ENCODE peak calls at places on chromosomes 6 and 20, in seven cellular contexts. One of them, this sample, is unnamed.

GRCh38 chr20:23200914-23201313 is 114.8 kb upstream of the CD93 start:
- DNase-seq in HCT116: peak
- DNase-seq in endothelial cell of umbilical vein: no peak
- DNase-seq in small intestine: peak
- DNase-seq in heart right ventricle: peak
- DNase-seq in tibial nerve: no peak
- DNase-seq in CD8-positive, alpha-beta memory T cell: no peak
- DNase-seq in this sample: no peak

GRCh38 chr6:166364480-166364879 is 18.3 kb downstream of the MPC1 start:
- DNase-seq in HCT116: no peak
- DNase-seq in CD8-positive, alpha-beta memory T cell: no peak
- DNase-seq in endothelial cell of umbilical vein: no peak
- DNase-seq in tibial nerve: no peak
- DNase-seq in heart right ventricle: peak
- DNase-seq in small intestine: no peak
- DNase-seq in this sample: no peak

GRCh38 chr6:109257494-109257893 is 124.8 kb downstream of the CD164 start:
- DNase-seq in heart right ventricle: no peak
- DNase-seq in small intestine: no peak
- DNase-seq in CD8-positive, alpha-beta memory T cell: no peak
- DNase-seq in endothelial cell of umbilical vein: no peak
- DNase-seq in HCT116: no peak
- DNase-seq in tibial nerve: no peak
- DNase-seq in this sample: no peak

GRCh38 chr6:13767121-13767794 is 47.1 kb downstream of the MCUR1 start:
- DNase-seq in HCT116: no peak
- DNase-seq in CD8-positive, alpha-beta memory T cell: peak
- DNase-seq in small intestine: no peak
- DNase-seq in endothelial cell of umbilical vein: peak
- DNase-seq in tibial nerve: peak
- DNase-seq in heart right ventricle: peak
- DNase-seq in this sample: no peak

GRCh38 chr6:129050086-129050485 is 167.1 kb downstream of the LAMA2 start:
- DNase-seq in tibial nerve: no peak
- DNase-seq in CD8-positive, alpha-beta memory T cell: no peak
- DNase-seq in HCT116: no peak
- DNase-seq in heart right ventricle: no peak
- DNase-seq in endothelial cell of umbilical vein: no peak
- DNase-seq in small intestine: no peak
- DNase-seq in this sample: no peak

GRCh38 chr20:17721802-17722486 is 22.2 kb downstream of the BANF2 start:
- DNase-seq in HCT116: peak
- DNase-seq in heart right ventricle: no peak
- DNase-seq in tibial nerve: no peak
- DNase-seq in small intestine: peak
- DNase-seq in CD8-positive, alpha-beta memory T cell: no peak
- DNase-seq in endothelial cell of umbilical vein: no peak
- DNase-seq in this sample: no peak

GRCh38 chr20:62887860-62888239 is 26.2 kb upstream of the TCFL5 start:
- DNase-seq in heart right ventricle: no peak
- DNase-seq in CD8-positive, alpha-beta memory T cell: no peak
- DNase-seq in HCT116: no peak
- DNase-seq in tibial nerve: no peak
- DNase-seq in endothelial cell of umbilical vein: no peak
- DNase-seq in small intestine: no peak
- DNase-seq in this sample: no peak

GRCh38 chr6:111477481-111477938 is 5.5 kb downstream of the REV3L start:
- DNase-seq in small intestine: no peak
- DNase-seq in CD8-positive, alpha-beta memory T cell: no peak
- DNase-seq in endothelial cell of umbilical vein: no peak
- DNase-seq in HCT116: no peak
- DNase-seq in tibial nerve: no peak
- DNase-seq in heart right ventricle: no peak
- DNase-seq in this sample: no peak

GRCh38 chr6:15874821-15875220 is 212.0 kb upstream of the DTNBP1 start:
- DNase-seq in CD8-positive, alpha-beta memory T cell: no peak
- DNase-seq in HCT116: no peak
- DNase-seq in endothelial cell of umbilical vein: no peak
- DNase-seq in heart right ventricle: no peak
- DNase-seq in tibial nerve: no peak
- DNase-seq in small intestine: no peak
- DNase-seq in this sample: no peak

GRCh38 chr6:32132110-32132509 is 2.0 kb upstream of the FKBPL start:
- DNase-seq in HCT116: no peak
- DNase-seq in heart right ventricle: no peak
- DNase-seq in endothelial cell of umbilical vein: no peak
- DNase-seq in CD8-positive, alpha-beta memory T cell: no peak
- DNase-seq in small intestine: no peak
- DNase-seq in tibial nerve: no peak
- DNase-seq in this sample: no peak

GRCh38 chr20:51400051-51400926 is 142.2 kb downstream of the NFATC2 start:
- DNase-seq in tibial nerve: no peak
- DNase-seq in endothelial cell of umbilical vein: no peak
- DNase-seq in CD8-positive, alpha-beta memory T cell: peak
- DNase-seq in HCT116: no peak
- DNase-seq in heart right ventricle: no peak
- DNase-seq in small intestine: peak
- DNase-seq in this sample: no peak

GRCh38 chr20:10131612-10132345 is 86.9 kb upstream of the SNAP25 start:
- DNase-seq in CD8-positive, alpha-beta memory T cell: no peak
- DNase-seq in HCT116: no peak
- DNase-seq in heart right ventricle: peak
- DNase-seq in endothelial cell of umbilical vein: no peak
- DNase-seq in small intestine: no peak
- DNase-seq in tibial nerve: no peak
- DNase-seq in this sample: no peak

GRCh38 chr6:3617192-3617631 is 134.3 kb downstream of the PXDC1 start:
- DNase-seq in heart right ventricle: no peak
- DNase-seq in tibial nerve: no peak
- DNase-seq in HCT116: no peak
- DNase-seq in endothelial cell of umbilical vein: no peak
- DNase-seq in small intestine: no peak
- DNase-seq in CD8-positive, alpha-beta memory T cell: no peak
- DNase-seq in this sample: no peak

GRCh38 chr6:116265081-116265829 is 11.4 kb upstream of the TSPYL4 start:
- DNase-seq in heart right ventricle: no peak
- DNase-seq in tibial nerve: no peak
- DNase-seq in endothelial cell of umbilical vein: no peak
- DNase-seq in CD8-positive, alpha-beta memory T cell: no peak
- DNase-seq in HCT116: no peak
- DNase-seq in small intestine: peak
- DNase-seq in this sample: peak

GRCh38 chr6:98067375-98067774 is 767.0 kb upstream of the POU3F2 start:
- DNase-seq in CD8-positive, alpha-beta memory T cell: no peak
- DNase-seq in heart right ventricle: no peak
- DNase-seq in HCT116: no peak
- DNase-seq in tibial nerve: no peak
- DNase-seq in endothelial cell of umbilical vein: no peak
- DNase-seq in small intestine: no peak
- DNase-seq in this sample: no peak

GRCh38 chr20:57772349-57772964 is 62.6 kb upstream of the PMEPA1 start:
- DNase-seq in small intestine: no peak
- DNase-seq in heart right ventricle: no peak
- DNase-seq in HCT116: no peak
- DNase-seq in tibial nerve: no peak
- DNase-seq in endothelial cell of umbilical vein: peak
- DNase-seq in CD8-positive, alpha-beta memory T cell: no peak
- DNase-seq in this sample: peak

GRCh38 chr6:169185692-169186485 is 67.8 kb downstream of the THBS2 start:
- DNase-seq in endothelial cell of umbilical vein: no peak
- DNase-seq in HCT116: no peak
- DNase-seq in CD8-positive, alpha-beta memory T cell: no peak
- DNase-seq in tibial nerve: no peak
- DNase-seq in small intestine: no peak
- DNase-seq in heart right ventricle: no peak
- DNase-seq in this sample: no peak

GRCh38 chr6:168131464-168132415 is 52.7 kb upstream of the FRMD1 start:
- DNase-seq in heart right ventricle: no peak
- DNase-seq in CD8-positive, alpha-beta memory T cell: no peak
- DNase-seq in HCT116: no peak
- DNase-seq in endothelial cell of umbilical vein: no peak
- DNase-seq in small intestine: no peak
- DNase-seq in tibial nerve: no peak
- DNase-seq in this sample: no peak

GRCh38 chr6:80956898-80957297 is 795.6 kb downstream of the TENT5A start:
- DNase-seq in endothelial cell of umbilical vein: peak
- DNase-seq in HCT116: no peak
- DNase-seq in small intestine: no peak
- DNase-seq in CD8-positive, alpha-beta memory T cell: no peak
- DNase-seq in heart right ventricle: no peak
- DNase-seq in tibial nerve: no peak
- DNase-seq in this sample: no peak

GRCh38 chr6:158836625-158837311 is 17.6 kb upstream of the EZR start:
- DNase-seq in CD8-positive, alpha-beta memory T cell: no peak
- DNase-seq in tibial nerve: no peak
- DNase-seq in HCT116: no peak
- DNase-seq in heart right ventricle: no peak
- DNase-seq in small intestine: no peak
- DNase-seq in endothelial cell of umbilical vein: no peak
- DNase-seq in this sample: no peak

GRCh38 chr20:39849664-39850063 is 839.4 kb downstream of the MAFB start:
- DNase-seq in small intestine: peak
- DNase-seq in HCT116: no peak
- DNase-seq in tibial nerve: peak
- DNase-seq in endothelial cell of umbilical vein: peak
- DNase-seq in heart right ventricle: peak
- DNase-seq in CD8-positive, alpha-beta memory T cell: no peak
- DNase-seq in this sample: no peak

GRCh38 chr6:52496609-52497008 is 76.5 kb downstream of the EFHC1 start:
- DNase-seq in endothelial cell of umbilical vein: no peak
- DNase-seq in heart right ventricle: no peak
- DNase-seq in tibial nerve: no peak
- DNase-seq in HCT116: no peak
- DNase-seq in CD8-positive, alpha-beta memory T cell: no peak
- DNase-seq in small intestine: no peak
- DNase-seq in this sample: no peak

GRCh38 chr6:35016417-35017221 is 124.5 kb downstream of the TCP11 start:
- DNase-seq in heart right ventricle: peak
- DNase-seq in CD8-positive, alpha-beta memory T cell: no peak
- DNase-seq in endothelial cell of umbilical vein: peak
- DNase-seq in tibial nerve: no peak
- DNase-seq in HCT116: no peak
- DNase-seq in small intestine: no peak
- DNase-seq in this sample: no peak

GRCh38 chr6:132446136-132446535 is 44.9 kb upstream of the MOXD1 start:
- DNase-seq in HCT116: no peak
- DNase-seq in heart right ventricle: no peak
- DNase-seq in CD8-positive, alpha-beta memory T cell: no peak
- DNase-seq in small intestine: no peak
- DNase-seq in tibial nerve: no peak
- DNase-seq in endothelial cell of umbilical vein: no peak
- DNase-seq in this sample: no peak
- H3K4me3 ChIP-seq in HCT116: no peak
- H3K4me3 ChIP-seq in heart right ventricle: no peak
- H3K4me3 ChIP-seq in CD8-positive, alpha-beta memory T cell: no peak
- H3K4me3 ChIP-seq in small intestine: no peak
- H3K4me3 ChIP-seq in tibial nerve: no peak
- H3K4me3 ChIP-seq in endothelial cell of umbilical vein: no peak
- H3K4me3 ChIP-seq in this sample: no peak

GRCh38 chr6:156992396-156992795 is 215.2 kb downstream of the ARID1B start:
- DNase-seq in small intestine: no peak
- DNase-seq in CD8-positive, alpha-beta memory T cell: no peak
- DNase-seq in endothelial cell of umbilical vein: no peak
- DNase-seq in heart right ventricle: peak
- DNase-seq in HCT116: no peak
- DNase-seq in tibial nerve: no peak
- DNase-seq in this sample: no peak
- H3K4me3 ChIP-seq in small intestine: no peak
- H3K4me3 ChIP-seq in CD8-positive, alpha-beta memory T cell: no peak
- H3K4me3 ChIP-seq in endothelial cell of umbilical vein: no peak
- H3K4me3 ChIP-seq in heart right ventricle: no peak
- H3K4me3 ChIP-seq in HCT116: no peak
- H3K4me3 ChIP-seq in tibial nerve: no peak
- H3K4me3 ChIP-seq in this sample: no peak

DNA sequence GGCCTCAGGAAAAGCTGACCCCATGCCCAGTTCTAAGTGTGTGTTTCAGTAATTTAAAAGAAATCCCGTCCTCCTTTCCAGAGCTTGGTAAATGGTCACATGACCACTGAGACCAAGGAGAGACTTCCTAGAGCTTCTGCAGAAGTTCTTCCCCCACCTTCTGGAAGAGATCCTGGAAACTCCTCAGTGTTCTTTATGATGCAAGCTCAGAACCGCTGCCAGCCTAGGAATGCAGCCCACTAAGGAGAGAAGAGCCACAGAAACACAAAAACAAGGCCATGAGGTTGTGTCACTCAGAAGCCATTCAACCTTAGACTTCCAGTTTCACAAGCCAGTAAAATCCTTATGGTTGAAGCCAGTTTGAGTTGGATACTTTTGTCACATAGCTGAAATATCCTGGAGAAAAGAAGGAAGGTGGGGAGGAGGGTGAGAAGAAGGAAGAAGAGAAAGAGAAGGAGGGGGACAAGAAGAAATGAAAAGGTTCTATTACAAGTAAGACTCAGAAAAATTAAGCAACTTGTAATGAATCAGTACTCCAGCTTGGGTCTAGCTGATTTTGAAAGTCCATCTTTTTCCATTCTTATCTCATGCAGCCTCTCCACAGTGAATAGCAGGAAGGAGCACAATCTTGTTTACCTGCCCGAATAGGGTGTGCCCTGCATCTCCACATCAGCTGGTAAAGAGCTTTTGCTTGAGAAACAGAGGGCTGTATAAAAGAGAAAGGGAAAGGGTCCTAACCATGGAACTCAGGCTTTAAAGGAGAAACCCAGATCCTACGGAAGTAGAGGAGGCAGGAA is 348.6 kb downstream of the TPBG start:
- DNase-seq in CD8-positive, alpha-beta memory T cell: no peak
- DNase-seq in heart right ventricle: peak
- DNase-seq in small intestine: no peak
- DNase-seq in endothelial cell of umbilical vein: no peak
- DNase-seq in HCT116: no peak
- DNase-seq in tibial nerve: peak
- DNase-seq in this sample: no peak
- H3K4me3 ChIP-seq in CD8-positive, alpha-beta memory T cell: no peak
- H3K4me3 ChIP-seq in heart right ventricle: no peak
- H3K4me3 ChIP-seq in small intestine: no peak
- H3K4me3 ChIP-seq in endothelial cell of umbilical vein: no peak
- H3K4me3 ChIP-seq in HCT116: no peak
- H3K4me3 ChIP-seq in tibial nerve: no peak
- H3K4me3 ChIP-seq in this sample: no peak

GRCh38 chr6:5149891-5150290 is 64.8 kb downstream of the PPP1R3G start:
- DNase-seq in endothelial cell of umbilical vein: no peak
- DNase-seq in heart right ventricle: no peak
- DNase-seq in HCT116: no peak
- DNase-seq in small intestine: no peak
- DNase-seq in tibial nerve: no peak
- DNase-seq in CD8-positive, alpha-beta memory T cell: no peak
- DNase-seq in this sample: no peak
- H3K4me3 ChIP-seq in endothelial cell of umbilical vein: no peak
- H3K4me3 ChIP-seq in heart right ventricle: no peak
- H3K4me3 ChIP-seq in HCT116: no peak
- H3K4me3 ChIP-seq in small intestine: no peak
- H3K4me3 ChIP-seq in tibial nerve: no peak
- H3K4me3 ChIP-seq in CD8-positive, alpha-beta memory T cell: no peak
- H3K4me3 ChIP-seq in this sample: no peak

GRCh38 chr20:31560900-31561598 is 44.0 kb upstream of the ID1 start:
- DNase-seq in tibial nerve: no peak
- DNase-seq in endothelial cell of umbilical vein: peak
- DNase-seq in small intestine: peak
- DNase-seq in CD8-positive, alpha-beta memory T cell: no peak
- DNase-seq in HCT116: peak
- DNase-seq in heart right ventricle: no peak
- DNase-seq in this sample: no peak
- H3K4me3 ChIP-seq in tibial nerve: no peak
- H3K4me3 ChIP-seq in endothelial cell of umbilical vein: no peak
- H3K4me3 ChIP-seq in small intestine: no peak
- H3K4me3 ChIP-seq in CD8-positive, alpha-beta memory T cell: no peak
- H3K4me3 ChIP-seq in HCT116: peak
- H3K4me3 ChIP-seq in heart right ventricle: no peak
- H3K4me3 ChIP-seq in this sample: no peak

This sample was measured in Jurkat, Clone E6-1.